ENCODE peak calls at places on chromosomes 4 and X, in four cellular contexts. One of them, this sample, is unnamed.
A peak's percentile ranks its signal among the peaks of the same experiment; 100 is the strongest.

GRCh38 chrX:66110112-66110511 is 53.9 kb upstream of the HEPH start:
- DNase-seq in choroid plexus epithelial cell: peak; percentile 1
- DNase-seq in cardiac muscle cell: peak; percentile 20
- DNase-seq in CD8-positive, alpha-beta T cell: no peak
- DNase-seq in this sample: no peak

GRCh38 chr4:86461849-86462248 is 102.0 kb upstream of the MAPK10 start:
- DNase-seq in CD8-positive, alpha-beta T cell: no peak
- DNase-seq in cardiac muscle cell: no peak
- DNase-seq in choroid plexus epithelial cell: no peak
- DNase-seq in this sample: no peak

GRCh38 chr4:161900110-161900509 is 263.7 kb downstream of the FSTL5 start:
- DNase-seq in CD8-positive, alpha-beta T cell: no peak
- DNase-seq in choroid plexus epithelial cell: no peak
- DNase-seq in cardiac muscle cell: no peak
- DNase-seq in this sample: no peak

GRCh38 chrX:134743121-134743520 is 84.8 kb upstream of the PLAC1 start:
- DNase-seq in choroid plexus epithelial cell: peak; percentile 40
- DNase-seq in CD8-positive, alpha-beta T cell: no peak
- DNase-seq in cardiac muscle cell: peak; percentile 34
- DNase-seq in this sample: no peak

GRCh38 chrX:38717871-38718270 is 83.4 kb upstream of the MID1IP1 start:
- DNase-seq in cardiac muscle cell: peak; percentile 23
- DNase-seq in choroid plexus epithelial cell: peak; percentile 39
- DNase-seq in CD8-positive, alpha-beta T cell: no peak
- DNase-seq in this sample: no peak

GRCh38 chr4:6614701-6615230 is 25.7 kb upstream of the MRFAP1 start:
- DNase-seq in choroid plexus epithelial cell: no peak
- DNase-seq in CD8-positive, alpha-beta T cell: no peak
- DNase-seq in cardiac muscle cell: no peak
- DNase-seq in this sample: no peak

GRCh38 chr4:125736057-125736456 is 421.3 kb downstream of the FAT4 start:
- DNase-seq in choroid plexus epithelial cell: peak; percentile 95
- DNase-seq in CD8-positive, alpha-beta T cell: no peak
- DNase-seq in cardiac muscle cell: peak; percentile 42
- DNase-seq in this sample: no peak

GRCh38 chr4:20299515-20299914 is 47.8 kb downstream of the SLIT2 start:
- DNase-seq in cardiac muscle cell: peak; percentile 76
- DNase-seq in CD8-positive, alpha-beta T cell: no peak
- DNase-seq in choroid plexus epithelial cell: peak; percentile 75
- DNase-seq in this sample: no peak

GRCh38 chrX:94871640-94872039 is 1197.6 kb downstream of the FAM133A start:
- DNase-seq in choroid plexus epithelial cell: no peak
- DNase-seq in CD8-positive, alpha-beta T cell: no peak
- DNase-seq in cardiac muscle cell: no peak
- DNase-seq in this sample: no peak

GRCh38 chr4:24693636-24694035 is 101.7 kb upstream of the SOD3 start:
- DNase-seq in choroid plexus epithelial cell: no peak
- DNase-seq in CD8-positive, alpha-beta T cell: no peak
- DNase-seq in cardiac muscle cell: peak; percentile 45
- DNase-seq in this sample: no peak

GRCh38 chr4:27141530-27141929 is 280.9 kb downstream of the STIM2 start:
- DNase-seq in CD8-positive, alpha-beta T cell: no peak
- DNase-seq in choroid plexus epithelial cell: no peak
- DNase-seq in cardiac muscle cell: no peak
- DNase-seq in this sample: no peak

GRCh38 chrX:7746861-7747260 is 96.1 kb upstream of the VCX start:
- DNase-seq in choroid plexus epithelial cell: peak; percentile 1
- DNase-seq in CD8-positive, alpha-beta T cell: no peak
- DNase-seq in cardiac muscle cell: no peak
- DNase-seq in this sample: no peak

GRCh38 chrX:149860445-149860844 is 20.5 kb upstream of the MAGEA8 start:
- DNase-seq in CD8-positive, alpha-beta T cell: no peak
- DNase-seq in choroid plexus epithelial cell: no peak
- DNase-seq in cardiac muscle cell: no peak
- DNase-seq in this sample: no peak

GRCh38 chr4:113837397-113837796 is 75.9 kb upstream of the CAMK2D start:
- DNase-seq in cardiac muscle cell: peak; percentile 88
- DNase-seq in choroid plexus epithelial cell: peak; percentile 92
- DNase-seq in CD8-positive, alpha-beta T cell: no peak
- DNase-seq in this sample: no peak

GRCh38 chr4:87270144-87270543 is 49.7 kb upstream of the KLHL8 start:
- DNase-seq in CD8-positive, alpha-beta T cell: no peak
- DNase-seq in choroid plexus epithelial cell: peak; percentile 81
- DNase-seq in cardiac muscle cell: peak; percentile 75
- DNase-seq in this sample: no peak

GRCh38 chr4:77229433-77229832 is 72.4 kb downstream of the CCNG2 start:
- DNase-seq in cardiac muscle cell: no peak
- DNase-seq in CD8-positive, alpha-beta T cell: no peak
- DNase-seq in choroid plexus epithelial cell: no peak
- DNase-seq in this sample: no peak

GRCh38 chr4:105895324-105895608 is at the start of gene NPNT:
- DNase-seq in choroid plexus epithelial cell: no peak
- DNase-seq in CD8-positive, alpha-beta T cell: no peak
- DNase-seq in cardiac muscle cell: no peak
- DNase-seq in this sample: no peak
- TF ChIP-seq CTCF in choroid plexus epithelial cell: no peak
- TF ChIP-seq CTCF in CD8-positive, alpha-beta T cell: no peak
- TF ChIP-seq CTCF in cardiac muscle cell: no peak
- TF ChIP-seq CTCF in this sample: no peak

GRCh38 chr4:78951862-78952472 is 12.7 kb upstream of the PAQR3 start:
- DNase-seq in CD8-positive, alpha-beta T cell: no peak
- DNase-seq in choroid plexus epithelial cell: peak; percentile 68
- DNase-seq in cardiac muscle cell: peak; percentile 68
- DNase-seq in this sample: no peak
- TF ChIP-seq CTCF in CD8-positive, alpha-beta T cell: peak; percentile 88
- TF ChIP-seq CTCF in choroid plexus epithelial cell: peak; percentile 78
- TF ChIP-seq CTCF in cardiac muscle cell: peak; percentile 62
- TF ChIP-seq CTCF in this sample: no peak

GRCh38 chr4:167020410-167020809 is 213.9 kb downstream of the SPOCK3 start:
- DNase-seq in cardiac muscle cell: peak; percentile 32
- DNase-seq in choroid plexus epithelial cell: peak; percentile 43
- DNase-seq in CD8-positive, alpha-beta T cell: no peak
- DNase-seq in this sample: no peak
- TF ChIP-seq CTCF in cardiac muscle cell: peak; percentile 45
- TF ChIP-seq CTCF in choroid plexus epithelial cell: peak; percentile 62
- TF ChIP-seq CTCF in CD8-positive, alpha-beta T cell: no peak
- TF ChIP-seq CTCF in this sample: no peak

GRCh38 chrX:154840856-154841255 is 6.4 kb upstream of the SMIM9 start:
- DNase-seq in choroid plexus epithelial cell: peak; percentile 85
- DNase-seq in cardiac muscle cell: peak; percentile 75
- DNase-seq in CD8-positive, alpha-beta T cell: no peak
- DNase-seq in this sample: no peak
- TF ChIP-seq CTCF in choroid plexus epithelial cell: peak; percentile 58
- TF ChIP-seq CTCF in cardiac muscle cell: peak; percentile 36
- TF ChIP-seq CTCF in CD8-positive, alpha-beta T cell: peak; percentile 58
- TF ChIP-seq CTCF in this sample: no peak

GRCh38 chrX:71464968-71465367 is 67.9 kb upstream of the OGT start:
- DNase-seq in CD8-positive, alpha-beta T cell: no peak
- DNase-seq in cardiac muscle cell: no peak
- DNase-seq in choroid plexus epithelial cell: no peak
- DNase-seq in this sample: no peak

DNA sequence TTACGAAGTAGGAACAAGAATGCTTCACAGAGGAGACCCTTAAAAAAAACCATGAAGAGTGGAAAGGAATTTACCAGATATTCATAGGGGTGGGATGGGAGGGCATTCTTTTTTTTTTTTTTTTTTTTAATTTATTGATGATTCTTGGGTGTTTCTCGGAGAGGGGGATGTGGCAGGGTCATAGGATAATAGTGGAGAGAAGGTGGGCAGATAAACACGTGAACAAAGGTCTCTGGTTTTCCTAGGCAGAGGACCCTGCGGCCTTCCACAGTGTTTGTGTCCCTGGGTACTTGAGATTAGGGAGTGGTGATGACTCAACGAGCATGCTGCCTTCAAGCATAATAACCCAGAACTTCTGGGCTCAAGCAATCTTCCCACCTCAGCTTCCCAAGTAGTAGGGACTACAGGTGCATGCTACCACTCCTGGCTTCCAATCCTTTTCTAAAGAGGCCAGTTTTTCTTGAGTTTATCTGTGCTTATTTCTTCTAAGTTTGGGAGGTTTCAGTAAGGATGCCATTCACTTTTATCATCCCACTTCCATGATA is 65.9 kb upstream of the OGT start:
- DNase-seq in cardiac muscle cell: no peak
- DNase-seq in choroid plexus epithelial cell: peak; percentile 2
- DNase-seq in CD8-positive, alpha-beta T cell: no peak
- DNase-seq in this sample: no peak
- TF ChIP-seq CTCF in cardiac muscle cell: no peak
- TF ChIP-seq CTCF in choroid plexus epithelial cell: no peak
- TF ChIP-seq CTCF in CD8-positive, alpha-beta T cell: no peak
- TF ChIP-seq CTCF in this sample: no peak

GRCh38 chr4:109395694-109396093 is 37.9 kb upstream of the SEC24B start:
- DNase-seq in cardiac muscle cell: no peak
- DNase-seq in choroid plexus epithelial cell: peak; percentile 5
- DNase-seq in CD8-positive, alpha-beta T cell: no peak
- DNase-seq in this sample: no peak

GRCh38 chr4:109398928-109399327 is 34.7 kb upstream of the SEC24B start:
- DNase-seq in choroid plexus epithelial cell: no peak
- DNase-seq in CD8-positive, alpha-beta T cell: no peak
- DNase-seq in cardiac muscle cell: no peak
- DNase-seq in this sample: no peak
- TF ChIP-seq CTCF in choroid plexus epithelial cell: no peak
- TF ChIP-seq CTCF in CD8-positive, alpha-beta T cell: no peak
- TF ChIP-seq CTCF in cardiac muscle cell: no peak
- TF ChIP-seq CTCF in this sample: no peak

GRCh38 chr4:4761128-4761991 is 98.1 kb upstream of the MSX1 start:
- DNase-seq in cardiac muscle cell: peak; percentile 5
- DNase-seq in CD8-positive, alpha-beta T cell: no peak
- DNase-seq in choroid plexus epithelial cell: peak; percentile 31
- DNase-seq in this sample: no peak
- TF ChIP-seq CTCF in cardiac muscle cell: peak; percentile 30
- TF ChIP-seq CTCF in CD8-positive, alpha-beta T cell: no peak
- TF ChIP-seq CTCF in choroid plexus epithelial cell: peak; percentile 65
- TF ChIP-seq CTCF in this sample: no peak

GRCh38 chrX:117743469-117744251 is 372.9 kb downstream of the KLHL13 start:
- DNase-seq in choroid plexus epithelial cell: peak; percentile 0
- DNase-seq in CD8-positive, alpha-beta T cell: no peak
- DNase-seq in cardiac muscle cell: no peak
- DNase-seq in this sample: no peak
- TF ChIP-seq CTCF in choroid plexus epithelial cell: peak; percentile 22
- TF ChIP-seq CTCF in CD8-positive, alpha-beta T cell: no peak
- TF ChIP-seq CTCF in cardiac muscle cell: peak; percentile 5
- TF ChIP-seq CTCF in this sample: no peak

GRCh38 chrX:108209006-108209554 is 117.5 kb downstream of the ATG4A start:
- DNase-seq in choroid plexus epithelial cell: no peak
- DNase-seq in CD8-positive, alpha-beta T cell: no peak
- DNase-seq in cardiac muscle cell: no peak
- DNase-seq in this sample: no peak
- TF ChIP-seq CTCF in choroid plexus epithelial cell: no peak
- TF ChIP-seq CTCF in CD8-positive, alpha-beta T cell: no peak
- TF ChIP-seq CTCF in cardiac muscle cell: no peak
- TF ChIP-seq CTCF in this sample: no peak